ENCODE peak calls at places on chromosomes 4 and X, in five cellular contexts. One of them, this sample, is unnamed.

GRCh38 chr4:152572417-152573086 is 36.7 kb upstream of the FBXW7 start:
- DNase-seq in endodermal cell: no peak
- DNase-seq in progenitor cell of endocrine pancreas: no peak
- DNase-seq in breast epithelium: no peak
- DNase-seq in upper lobe of right lung: no peak
- DNase-seq in this sample: no peak

GRCh38 chr4:145762719-145763118 is 82.8 kb downstream of the C4orf51 start:
- DNase-seq in endodermal cell: no peak
- DNase-seq in progenitor cell of endocrine pancreas: no peak
- DNase-seq in breast epithelium: no peak
- DNase-seq in upper lobe of right lung: no peak
- DNase-seq in this sample: no peak

GRCh38 chr4:123444298-123444731 is 47.7 kb downstream of the SPRY1 start:
- DNase-seq in endodermal cell: peak; percentile 84
- DNase-seq in progenitor cell of endocrine pancreas: peak; percentile 28
- DNase-seq in breast epithelium: no peak
- DNase-seq in upper lobe of right lung: peak; percentile 70
- DNase-seq in this sample: no peak

GRCh38 chr4:185305979-185306442 is 89.7 kb downstream of the LRP2BP start:
- DNase-seq in endodermal cell: peak; percentile 72
- DNase-seq in progenitor cell of endocrine pancreas: no peak
- DNase-seq in breast epithelium: no peak
- DNase-seq in upper lobe of right lung: no peak
- DNase-seq in this sample: no peak

GRCh38 chr4:7761720-7762119 is 177.9 kb downstream of the AFAP1 start:
- DNase-seq in endodermal cell: peak; percentile 92
- DNase-seq in progenitor cell of endocrine pancreas: peak; percentile 49
- DNase-seq in breast epithelium: peak; percentile 49
- DNase-seq in upper lobe of right lung: peak; percentile 86
- DNase-seq in this sample: peak; percentile 48

GRCh38 chrX:47366051-47366722 is 4.2 kb upstream of the ZNF157 start:
- DNase-seq in endodermal cell: peak; percentile 88
- DNase-seq in progenitor cell of endocrine pancreas: peak; percentile 45
- DNase-seq in breast epithelium: peak; percentile 40
- DNase-seq in upper lobe of right lung: peak; percentile 73
- DNase-seq in this sample: peak; percentile 63

GRCh38 chr4:5399790-5400421 is 308.5 kb downstream of the EVC2 start:
- DNase-seq in endodermal cell: peak; percentile 78
- DNase-seq in progenitor cell of endocrine pancreas: peak; percentile 24
- DNase-seq in breast epithelium: no peak
- DNase-seq in upper lobe of right lung: no peak
- DNase-seq in this sample: no peak

GRCh38 chr4:94978904-94979303 is 221.1 kb downstream of the BMPR1B start:
- DNase-seq in endodermal cell: no peak
- DNase-seq in progenitor cell of endocrine pancreas: no peak
- DNase-seq in breast epithelium: no peak
- DNase-seq in upper lobe of right lung: no peak
- DNase-seq in this sample: no peak

GRCh38 chrX:39894626-39895025 is 203.1 kb downstream of the BCOR start:
- DNase-seq in endodermal cell: no peak
- DNase-seq in progenitor cell of endocrine pancreas: no peak
- DNase-seq in breast epithelium: no peak
- DNase-seq in upper lobe of right lung: peak; percentile 71
- DNase-seq in this sample: no peak

GRCh38 chr4:137968956-137969709 is 273.0 kb downstream of the SLC7A11 start:
- DNase-seq in endodermal cell: peak; percentile 66
- DNase-seq in progenitor cell of endocrine pancreas: no peak
- DNase-seq in breast epithelium: no peak
- DNase-seq in upper lobe of right lung: no peak
- DNase-seq in this sample: no peak

GRCh38 chrX:154369453-154370299 is 4.8 kb downstream of the FLNA start:
- DNase-seq in endodermal cell: peak; percentile 88
- DNase-seq in progenitor cell of endocrine pancreas: peak; percentile 56
- DNase-seq in breast epithelium: peak; percentile 86
- DNase-seq in upper lobe of right lung: peak; percentile 86
- DNase-seq in this sample: peak; percentile 73

GRCh38 chrX:3345281-3346081 is 971 bp downstream of the MXRA5 start:
- DNase-seq in endodermal cell: peak; percentile 87
- DNase-seq in progenitor cell of endocrine pancreas: peak; percentile 46
- DNase-seq in breast epithelium: peak; percentile 49
- DNase-seq in upper lobe of right lung: peak; percentile 67
- DNase-seq in this sample: peak; percentile 41

GRCh38 chrX:49816435-49816834 is 12.7 kb upstream of the PAGE4 start:
- DNase-seq in endodermal cell: no peak
- DNase-seq in progenitor cell of endocrine pancreas: no peak
- DNase-seq in breast epithelium: no peak
- DNase-seq in upper lobe of right lung: no peak
- DNase-seq in this sample: no peak

GRCh38 chrX:17633546-17633945 is 103.7 kb upstream of the SCML1 start:
- DNase-seq in endodermal cell: no peak
- DNase-seq in progenitor cell of endocrine pancreas: no peak
- DNase-seq in breast epithelium: no peak
- DNase-seq in upper lobe of right lung: no peak
- DNase-seq in this sample: no peak

GRCh38 chrX:151737494-151737893 is 2.9 kb downstream of the CNGA2 start:
- DNase-seq in endodermal cell: no peak
- DNase-seq in progenitor cell of endocrine pancreas: no peak
- DNase-seq in breast epithelium: no peak
- DNase-seq in upper lobe of right lung: no peak
- DNase-seq in this sample: no peak

GRCh38 chr4:162683659-162684370 is 482.9 kb downstream of the NAF1 start:
- DNase-seq in endodermal cell: no peak
- DNase-seq in progenitor cell of endocrine pancreas: no peak
- DNase-seq in breast epithelium: no peak
- DNase-seq in upper lobe of right lung: no peak
- DNase-seq in this sample: no peak

GRCh38 chrX:13092455-13092941 is 48.1 kb upstream of the FAM9C start:
- DNase-seq in endodermal cell: no peak
- DNase-seq in progenitor cell of endocrine pancreas: no peak
- DNase-seq in breast epithelium: peak; percentile 31
- DNase-seq in upper lobe of right lung: peak; percentile 74
- DNase-seq in this sample: no peak

GRCh38 chrX:110363241-110363640 is 4.6 kb downstream of the RTL9 start:
- DNase-seq in endodermal cell: no peak
- DNase-seq in progenitor cell of endocrine pancreas: no peak
- DNase-seq in breast epithelium: no peak
- DNase-seq in upper lobe of right lung: no peak
- DNase-seq in this sample: no peak

GRCh38 chrX:22652596-22652995 is 347.2 kb upstream of the DDX53 start:
- DNase-seq in endodermal cell: peak; percentile 67
- DNase-seq in progenitor cell of endocrine pancreas: no peak
- DNase-seq in breast epithelium: no peak
- DNase-seq in upper lobe of right lung: no peak
- DNase-seq in this sample: no peak

GRCh38 chr4:26964512-26964911 is 103.9 kb downstream of the STIM2 start:
- DNase-seq in endodermal cell: no peak
- DNase-seq in progenitor cell of endocrine pancreas: no peak
- DNase-seq in breast epithelium: no peak
- DNase-seq in upper lobe of right lung: no peak
- DNase-seq in this sample: no peak

GRCh38 chr4:52195882-52196281 is 144.8 kb downstream of the SPATA18 start:
- DNase-seq in endodermal cell: no peak
- DNase-seq in progenitor cell of endocrine pancreas: no peak
- DNase-seq in breast epithelium: no peak
- DNase-seq in upper lobe of right lung: no peak
- DNase-seq in this sample: no peak

GRCh38 chrX:24153175-24153795 is 3.8 kb downstream of the ZFX start:
- DNase-seq in endodermal cell: peak; percentile 77
- DNase-seq in progenitor cell of endocrine pancreas: no peak
- DNase-seq in breast epithelium: no peak
- DNase-seq in upper lobe of right lung: no peak
- DNase-seq in this sample: peak; percentile 54

GRCh38 chrX:65582450-65583082 is 48.0 kb upstream of the LAS1L start:
- DNase-seq in endodermal cell: peak; percentile 47
- DNase-seq in progenitor cell of endocrine pancreas: no peak
- DNase-seq in breast epithelium: no peak
- DNase-seq in upper lobe of right lung: no peak
- DNase-seq in this sample: no peak

GRCh38 chr4:153223935-153224334 is 19.7 kb downstream of the TRIM2 start:
- DNase-seq in endodermal cell: no peak
- DNase-seq in progenitor cell of endocrine pancreas: no peak
- DNase-seq in breast epithelium: no peak
- DNase-seq in upper lobe of right lung: no peak
- DNase-seq in this sample: no peak

GRCh38 chr4:53686521-53686920 is 95.2 kb upstream of the LNX1 start:
- DNase-seq in endodermal cell: no peak
- DNase-seq in progenitor cell of endocrine pancreas: no peak
- DNase-seq in breast epithelium: no peak
- DNase-seq in upper lobe of right lung: no peak
- DNase-seq in this sample: no peak

GRCh38 chrX:41923925-41924693 is 755 bp upstream of the CASK start:
- DNase-seq in endodermal cell: peak; percentile 65
- DNase-seq in progenitor cell of endocrine pancreas: no peak
- DNase-seq in breast epithelium: peak; percentile 21
- DNase-seq in upper lobe of right lung: no peak
- DNase-seq in this sample: no peak

GRCh38 chr4:47722176-47722575 is 115.7 kb downstream of the CORIN start:
- DNase-seq in endodermal cell: no peak
- DNase-seq in progenitor cell of endocrine pancreas: no peak
- DNase-seq in breast epithelium: no peak
- DNase-seq in upper lobe of right lung: no peak
- DNase-seq in this sample: no peak

GRCh38 chrX:107579956-107580355 is 48.4 kb upstream of the PRPS1 start:
- DNase-seq in endodermal cell: no peak
- DNase-seq in progenitor cell of endocrine pancreas: no peak
- DNase-seq in breast epithelium: no peak
- DNase-seq in upper lobe of right lung: no peak
- DNase-seq in this sample: no peak

GRCh38 chr4:10273030-10273429 is 156.4 kb upstream of the WDR1 start:
- DNase-seq in endodermal cell: no peak
- DNase-seq in progenitor cell of endocrine pancreas: no peak
- DNase-seq in breast epithelium: no peak
- DNase-seq in upper lobe of right lung: no peak
- DNase-seq in this sample: no peak

GRCh38 chr4:104494822-104495559 is at the start of gene CXXC4:
- DNase-seq in endodermal cell: peak; percentile 92
- DNase-seq in progenitor cell of endocrine pancreas: peak; percentile 66
- DNase-seq in breast epithelium: peak; percentile 38
- DNase-seq in upper lobe of right lung: peak; percentile 80
- DNase-seq in this sample: peak; percentile 71

GRCh38 chrX:1516596-1517104 is 20.3 kb downstream of the P2RY8 start:
- DNase-seq in endodermal cell: no peak
- DNase-seq in progenitor cell of endocrine pancreas: no peak
- DNase-seq in breast epithelium: no peak
- DNase-seq in upper lobe of right lung: peak; percentile 23
- DNase-seq in this sample: no peak

GRCh38 chrX:1518512-1518911 is 18.5 kb downstream of the P2RY8 start:
- DNase-seq in endodermal cell: no peak
- DNase-seq in progenitor cell of endocrine pancreas: no peak
- DNase-seq in breast epithelium: no peak
- DNase-seq in upper lobe of right lung: no peak
- DNase-seq in this sample: no peak

GRCh38 chrX:1521459-1521956 is 15.5 kb downstream of the P2RY8 start:
- DNase-seq in endodermal cell: peak; percentile 75
- DNase-seq in progenitor cell of endocrine pancreas: no peak
- DNase-seq in breast epithelium: no peak
- DNase-seq in upper lobe of right lung: peak; percentile 32
- DNase-seq in this sample: no peak

GRCh38 chrX:1520350-1520749 is 16.6 kb downstream of the P2RY8 start:
- DNase-seq in endodermal cell: no peak
- DNase-seq in progenitor cell of endocrine pancreas: no peak
- DNase-seq in breast epithelium: no peak
- DNase-seq in upper lobe of right lung: no peak
- DNase-seq in this sample: no peak

GRCh38 chrX:1519022-1519497 is 17.9 kb downstream of the P2RY8 start:
- DNase-seq in endodermal cell: no peak
- DNase-seq in progenitor cell of endocrine pancreas: no peak
- DNase-seq in breast epithelium: no peak
- DNase-seq in upper lobe of right lung: no peak
- DNase-seq in this sample: no peak
- TF ChIP-seq CTCF in endodermal cell: no peak
- TF ChIP-seq CTCF in progenitor cell of endocrine pancreas: no peak
- TF ChIP-seq CTCF in breast epithelium: no peak
- TF ChIP-seq CTCF in upper lobe of right lung: no peak
- TF ChIP-seq CTCF in this sample: no peak

DNA sequence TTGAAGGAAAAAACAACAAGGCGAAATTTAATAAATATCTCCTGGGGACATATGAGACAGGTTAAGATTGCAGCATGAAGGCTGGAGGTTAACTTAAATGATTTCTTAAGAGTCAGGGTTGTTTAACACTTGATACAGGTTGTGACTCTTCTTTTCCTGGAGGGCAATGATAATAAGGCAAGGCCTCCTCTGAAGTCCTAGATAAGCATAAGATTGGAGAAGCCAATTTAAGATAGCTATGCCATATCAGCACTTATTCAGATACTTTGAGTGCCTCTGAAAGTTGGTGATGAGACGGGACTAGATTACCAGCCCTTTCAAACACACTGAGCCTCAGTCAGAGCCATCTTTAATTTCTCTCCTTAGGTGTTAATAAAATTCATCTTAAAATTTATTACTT is 350.8 kb downstream of the FBXO8 start:
- DNase-seq in endodermal cell: no peak
- DNase-seq in progenitor cell of endocrine pancreas: no peak
- DNase-seq in breast epithelium: no peak
- DNase-seq in upper lobe of right lung: no peak
- DNase-seq in this sample: no peak
- TF ChIP-seq CTCF in endodermal cell: no peak
- TF ChIP-seq CTCF in progenitor cell of endocrine pancreas: no peak
- TF ChIP-seq CTCF in breast epithelium: no peak
- TF ChIP-seq CTCF in upper lobe of right lung: no peak
- TF ChIP-seq CTCF in this sample: no peak

DNA sequence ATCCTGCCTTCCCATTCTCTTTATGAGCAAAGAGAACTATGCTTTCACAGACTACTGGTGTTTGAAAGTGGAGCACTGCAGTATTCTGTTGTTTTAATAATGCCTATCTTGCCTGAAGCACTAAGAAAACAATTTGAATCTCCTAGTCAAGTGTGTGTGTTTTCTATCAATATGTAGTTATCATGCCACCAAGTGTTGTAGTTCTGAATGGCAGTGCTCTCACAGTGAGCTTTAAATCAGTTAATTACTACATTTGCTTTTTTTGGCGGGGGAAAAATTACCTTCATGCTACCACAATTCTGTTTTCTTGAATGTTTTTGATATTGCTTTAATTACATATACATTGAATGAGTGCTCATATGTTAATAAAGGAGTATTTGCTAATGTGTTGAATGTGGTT is 143.6 kb upstream of the FAM47A start:
- DNase-seq in endodermal cell: no peak
- DNase-seq in progenitor cell of endocrine pancreas: no peak
- DNase-seq in breast epithelium: no peak
- DNase-seq in upper lobe of right lung: no peak
- DNase-seq in this sample: no peak
- TF ChIP-seq CTCF in endodermal cell: peak; percentile 76
- TF ChIP-seq CTCF in progenitor cell of endocrine pancreas: peak; percentile 70
- TF ChIP-seq CTCF in breast epithelium: peak; percentile 26
- TF ChIP-seq CTCF in upper lobe of right lung: no peak
- TF ChIP-seq CTCF in this sample: peak; percentile 19

GRCh38 chrX:132710756-132711155 is 221.9 kb upstream of the MBNL3 start:
- DNase-seq in endodermal cell: no peak
- DNase-seq in progenitor cell of endocrine pancreas: no peak
- DNase-seq in breast epithelium: no peak
- DNase-seq in upper lobe of right lung: no peak
- DNase-seq in this sample: no peak

GRCh38 chrX:132714913-132715312 is 226.1 kb upstream of the MBNL3 start:
- DNase-seq in endodermal cell: no peak
- DNase-seq in progenitor cell of endocrine pancreas: no peak
- DNase-seq in breast epithelium: no peak
- DNase-seq in upper lobe of right lung: no peak
- DNase-seq in this sample: no peak

GRCh38 chrX:132718411-132718810 is 229.6 kb upstream of the MBNL3 start:
- DNase-seq in endodermal cell: no peak
- DNase-seq in progenitor cell of endocrine pancreas: no peak
- DNase-seq in breast epithelium: no peak
- DNase-seq in upper lobe of right lung: no peak
- DNase-seq in this sample: no peak

GRCh38 chrX:132716006-132716405 is 227.2 kb upstream of the MBNL3 start:
- DNase-seq in endodermal cell: no peak
- DNase-seq in progenitor cell of endocrine pancreas: no peak
- DNase-seq in breast epithelium: no peak
- DNase-seq in upper lobe of right lung: no peak
- DNase-seq in this sample: no peak
- TF ChIP-seq CTCF in endodermal cell: peak; percentile 72
- TF ChIP-seq CTCF in progenitor cell of endocrine pancreas: peak; percentile 49
- TF ChIP-seq CTCF in breast epithelium: no peak
- TF ChIP-seq CTCF in upper lobe of right lung: no peak
- TF ChIP-seq CTCF in this sample: no peak

This sample was measured in mesothelial cell of epicardium.